ENCODE peak calls at places on chromosomes 5 and 9, in five cellular contexts. One of them, this sample, is unnamed.

GRCh38 chr5:82159014-82159413 is 119.1 kb downstream of the RPS23 start:
- DNase-seq in fibroblast of lung: peak; percentile 74
- DNase-seq in Karpas-422: no peak
- DNase-seq in bronchial epithelial cell: peak; percentile 89
- DNase-seq in fibroblast of mammary gland: peak; percentile 87
- DNase-seq in this sample: no peak

GRCh38 chr5:176535655-176536131 is 1.5 kb downstream of the RNF44 start:
- DNase-seq in fibroblast of lung: no peak
- DNase-seq in Karpas-422: peak; percentile 61
- DNase-seq in bronchial epithelial cell: no peak
- DNase-seq in fibroblast of mammary gland: no peak
- DNase-seq in this sample: no peak

GRCh38 chr9:15182755-15183154 is 124.3 kb downstream of the TTC39B start:
- DNase-seq in fibroblast of lung: peak; percentile 36
- DNase-seq in Karpas-422: no peak
- DNase-seq in bronchial epithelial cell: no peak
- DNase-seq in fibroblast of mammary gland: no peak
- DNase-seq in this sample: no peak

GRCh38 chr9:93121316-93122241 is 12.5 kb downstream of the NINJ1 start:
- DNase-seq in fibroblast of lung: no peak
- DNase-seq in Karpas-422: no peak
- DNase-seq in bronchial epithelial cell: no peak
- DNase-seq in fibroblast of mammary gland: no peak
- DNase-seq in this sample: no peak

GRCh38 chr9:8946461-8946860 is 1146.9 kb upstream of the DMAC1 start:
- DNase-seq in fibroblast of lung: no peak
- DNase-seq in Karpas-422: no peak
- DNase-seq in bronchial epithelial cell: no peak
- DNase-seq in fibroblast of mammary gland: no peak
- DNase-seq in this sample: no peak

GRCh38 chr5:40401965-40402364 is 277.8 kb upstream of the PTGER4 start:
- DNase-seq in fibroblast of lung: no peak
- DNase-seq in Karpas-422: no peak
- DNase-seq in bronchial epithelial cell: peak; percentile 86
- DNase-seq in fibroblast of mammary gland: peak; percentile 25
- DNase-seq in this sample: no peak

GRCh38 chr9:120531683-120532300 is 48.2 kb downstream of the CDK5RAP2 start:
- DNase-seq in fibroblast of lung: peak; percentile 41
- DNase-seq in Karpas-422: peak; percentile 73
- DNase-seq in bronchial epithelial cell: peak; percentile 57
- DNase-seq in fibroblast of mammary gland: peak; percentile 48
- DNase-seq in this sample: peak; percentile 12

GRCh38 chr5:81125959-81126358 is 107.2 kb upstream of the CKMT2 start:
- DNase-seq in fibroblast of lung: peak; percentile 87
- DNase-seq in Karpas-422: no peak
- DNase-seq in bronchial epithelial cell: peak; percentile 4
- DNase-seq in fibroblast of mammary gland: peak; percentile 6
- DNase-seq in this sample: no peak

GRCh38 chr5:58244819-58245478 is 214.9 kb downstream of the PLK2 start:
- DNase-seq in fibroblast of lung: no peak
- DNase-seq in Karpas-422: no peak
- DNase-seq in bronchial epithelial cell: no peak
- DNase-seq in fibroblast of mammary gland: no peak
- DNase-seq in this sample: no peak

GRCh38 chr9:110104201-110104845 is 103.6 kb downstream of the C9orf152 start:
- DNase-seq in fibroblast of lung: peak; percentile 71
- DNase-seq in Karpas-422: no peak
- DNase-seq in bronchial epithelial cell: no peak
- DNase-seq in fibroblast of mammary gland: peak; percentile 74
- DNase-seq in this sample: no peak

GRCh38 chr5:80781356-80781755 is 126.6 kb upstream of the DHFR start:
- DNase-seq in fibroblast of lung: peak; percentile 17
- DNase-seq in Karpas-422: no peak
- DNase-seq in bronchial epithelial cell: peak; percentile 83
- DNase-seq in fibroblast of mammary gland: peak; percentile 44
- DNase-seq in this sample: no peak

GRCh38 chr5:140205952-140206351 is 31.0 kb downstream of the CYSTM1 start:
- DNase-seq in fibroblast of lung: no peak
- DNase-seq in Karpas-422: peak; percentile 47
- DNase-seq in bronchial epithelial cell: no peak
- DNase-seq in fibroblast of mammary gland: no peak
- DNase-seq in this sample: no peak

GRCh38 chr5:67816456-67816855 is 399.1 kb upstream of the PIK3R1 start:
- DNase-seq in fibroblast of lung: peak; percentile 12
- DNase-seq in Karpas-422: no peak
- DNase-seq in bronchial epithelial cell: no peak
- DNase-seq in fibroblast of mammary gland: peak; percentile 68
- DNase-seq in this sample: no peak

GRCh38 chr9:88973281-88974045 is 17.8 kb upstream of the S1PR3 start:
- DNase-seq in fibroblast of lung: no peak
- DNase-seq in Karpas-422: no peak
- DNase-seq in bronchial epithelial cell: no peak
- DNase-seq in fibroblast of mammary gland: no peak
- DNase-seq in this sample: no peak

GRCh38 chr5:66884589-66885228 is 288.5 kb downstream of the MAST4 start:
- DNase-seq in fibroblast of lung: no peak
- DNase-seq in Karpas-422: no peak
- DNase-seq in bronchial epithelial cell: no peak
- DNase-seq in fibroblast of mammary gland: no peak
- DNase-seq in this sample: no peak

GRCh38 chr9:104743377-104743985 is 4.0 kb upstream of the NIPSNAP3A start:
- DNase-seq in fibroblast of lung: peak; percentile 78
- DNase-seq in Karpas-422: peak; percentile 88
- DNase-seq in bronchial epithelial cell: peak; percentile 66
- DNase-seq in fibroblast of mammary gland: peak; percentile 79
- DNase-seq in this sample: peak; percentile 27

GRCh38 chr9:109037946-109038345 is 24.6 kb upstream of the CTNNAL1 start:
- DNase-seq in fibroblast of lung: no peak
- DNase-seq in Karpas-422: no peak
- DNase-seq in bronchial epithelial cell: peak; percentile 75
- DNase-seq in fibroblast of mammary gland: no peak
- DNase-seq in this sample: no peak

GRCh38 chr5:56711191-56711590 is 104.2 kb upstream of the MAP3K1 start:
- DNase-seq in fibroblast of lung: no peak
- DNase-seq in Karpas-422: no peak
- DNase-seq in bronchial epithelial cell: peak; percentile 34
- DNase-seq in fibroblast of mammary gland: peak; percentile 51
- DNase-seq in this sample: no peak

GRCh38 chr5:150627731-150628545 is 12.5 kb upstream of the SYNPO start:
- DNase-seq in fibroblast of lung: peak; percentile 37
- DNase-seq in Karpas-422: no peak
- DNase-seq in bronchial epithelial cell: no peak
- DNase-seq in fibroblast of mammary gland: peak; percentile 45
- DNase-seq in this sample: no peak

GRCh38 chr5:150625164-150625535 is 15.3 kb upstream of the SYNPO start:
- DNase-seq in fibroblast of lung: no peak
- DNase-seq in Karpas-422: no peak
- DNase-seq in bronchial epithelial cell: no peak
- DNase-seq in fibroblast of mammary gland: no peak
- DNase-seq in this sample: no peak

GRCh38 chr5:150625831-150626746 is 14.4 kb upstream of the SYNPO start:
- DNase-seq in fibroblast of lung: no peak
- DNase-seq in Karpas-422: peak; percentile 58
- DNase-seq in bronchial epithelial cell: no peak
- DNase-seq in fibroblast of mammary gland: no peak
- DNase-seq in this sample: no peak

GRCh38 chr5:150628936-150629485 is 11.4 kb upstream of the SYNPO start:
- DNase-seq in fibroblast of lung: no peak
- DNase-seq in Karpas-422: no peak
- DNase-seq in bronchial epithelial cell: peak; percentile 55
- DNase-seq in fibroblast of mammary gland: no peak
- DNase-seq in this sample: no peak

DNA sequence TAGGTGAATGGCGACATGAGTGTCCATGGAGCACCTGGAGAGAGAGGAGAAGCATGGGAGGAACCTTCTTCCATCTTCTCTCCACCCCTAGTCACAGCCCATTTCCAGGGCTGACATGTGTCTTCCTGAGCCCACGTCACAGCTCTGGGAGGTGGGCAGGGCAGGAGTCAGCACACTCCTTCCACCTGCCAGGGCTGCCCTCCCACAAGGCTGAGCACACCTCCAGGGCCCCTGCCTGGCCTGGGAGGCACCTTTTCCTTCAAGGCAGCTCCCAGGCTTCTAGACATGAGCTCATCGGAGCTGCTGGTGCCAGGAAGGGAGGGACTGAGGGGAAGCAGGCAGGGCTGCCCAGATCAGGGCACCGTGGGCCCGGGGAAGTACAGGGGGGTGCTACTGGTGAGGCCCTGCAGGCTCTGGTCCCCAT is 13.6 kb upstream of the SYNPO start:
- DNase-seq in fibroblast of lung: no peak
- DNase-seq in Karpas-422: no peak
- DNase-seq in bronchial epithelial cell: peak; percentile 92
- DNase-seq in fibroblast of mammary gland: no peak
- DNase-seq in this sample: no peak
- H3K4me3 ChIP-seq in fibroblast of lung: no peak overlapping the region
- H3K4me3 ChIP-seq in Karpas-422: no peak overlapping the region
- H3K4me3 ChIP-seq in bronchial epithelial cell: no peak overlapping the region
- H3K4me3 ChIP-seq in fibroblast of mammary gland: no peak overlapping the region
- H3K4me3 ChIP-seq in this sample: no peak overlapping the region

DNA sequence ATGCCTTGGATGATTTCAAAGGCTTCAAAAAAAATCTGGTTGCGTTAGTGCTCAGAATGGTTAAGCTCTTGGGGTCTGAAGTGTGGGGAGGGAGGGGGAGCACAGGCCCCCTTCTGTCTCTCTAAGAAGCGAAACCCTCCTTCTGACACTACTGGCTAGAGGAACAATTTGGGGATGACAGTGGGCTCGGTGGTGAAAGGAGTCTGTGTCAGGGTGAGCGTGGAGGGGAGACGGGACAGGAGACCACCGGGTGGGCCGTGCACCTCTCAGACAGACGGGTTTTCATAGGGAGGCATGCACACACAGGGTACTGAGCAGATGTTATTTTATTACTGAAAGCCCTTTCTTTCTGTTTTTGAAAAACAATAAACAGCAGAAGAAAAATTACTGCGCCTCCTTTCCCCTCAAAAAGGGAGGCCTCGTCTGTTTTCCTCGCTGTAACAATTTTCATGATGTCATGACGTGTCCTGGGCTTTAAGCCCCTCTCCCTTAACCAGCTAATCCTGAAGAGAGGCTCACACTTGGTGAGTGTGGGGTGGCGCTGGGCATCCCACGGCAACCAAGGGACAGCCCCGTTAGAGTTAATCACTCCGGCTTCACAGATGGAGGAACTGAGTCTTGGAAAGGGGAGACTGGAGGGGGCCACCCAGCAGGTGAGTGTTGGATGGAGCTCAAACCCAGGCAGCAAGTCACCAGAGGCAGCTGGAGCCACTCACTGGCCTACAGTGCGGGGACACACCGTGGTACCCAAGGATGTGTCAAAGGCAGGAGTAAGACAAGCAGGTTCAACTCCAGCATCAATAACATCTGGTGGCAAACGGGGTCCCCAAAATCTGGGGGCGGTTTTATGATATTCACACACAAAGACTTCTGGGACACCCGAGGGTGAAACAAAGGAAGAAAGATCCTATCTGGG is 53.4 kb downstream of the PTCH1 start:
- DNase-seq in fibroblast of lung: no peak
- DNase-seq in Karpas-422: no peak
- DNase-seq in bronchial epithelial cell: no peak
- DNase-seq in fibroblast of mammary gland: no peak
- DNase-seq in this sample: no peak
- H3K4me3 ChIP-seq in fibroblast of lung: peak overlapping the region; percentile 21
- H3K4me3 ChIP-seq in Karpas-422: peak overlapping the region; percentile 44
- H3K4me3 ChIP-seq in bronchial epithelial cell: no peak overlapping the region
- H3K4me3 ChIP-seq in fibroblast of mammary gland: peak overlapping the region; percentile 34
- H3K4me3 ChIP-seq in this sample: peak overlapping the region; percentile 30

GRCh38 chr9:114613087-114613486 is 2.0 kb downstream of the TMEM268 start:
- DNase-seq in fibroblast of lung: no peak
- DNase-seq in Karpas-422: no peak
- DNase-seq in bronchial epithelial cell: no peak
- DNase-seq in fibroblast of mammary gland: no peak
- DNase-seq in this sample: no peak

GRCh38 chr9:114614373-114614772 is 3.3 kb downstream of the TMEM268 start:
- DNase-seq in fibroblast of lung: no peak
- DNase-seq in Karpas-422: no peak
- DNase-seq in bronchial epithelial cell: no peak
- DNase-seq in fibroblast of mammary gland: no peak
- DNase-seq in this sample: no peak

GRCh38 chr9:114611516-114612271 is 603 bp downstream of the TMEM268 start:
- DNase-seq in fibroblast of lung: peak; percentile 80
- DNase-seq in Karpas-422: peak; percentile 77
- DNase-seq in bronchial epithelial cell: no peak
- DNase-seq in fibroblast of mammary gland: peak; percentile 70
- DNase-seq in this sample: no peak

GRCh38 chr9:114612272-114612923 is 1.3 kb downstream of the TMEM268 start:
- DNase-seq in fibroblast of lung: no peak
- DNase-seq in Karpas-422: no peak
- DNase-seq in bronchial epithelial cell: no peak
- DNase-seq in fibroblast of mammary gland: no peak
- DNase-seq in this sample: no peak

DNA sequence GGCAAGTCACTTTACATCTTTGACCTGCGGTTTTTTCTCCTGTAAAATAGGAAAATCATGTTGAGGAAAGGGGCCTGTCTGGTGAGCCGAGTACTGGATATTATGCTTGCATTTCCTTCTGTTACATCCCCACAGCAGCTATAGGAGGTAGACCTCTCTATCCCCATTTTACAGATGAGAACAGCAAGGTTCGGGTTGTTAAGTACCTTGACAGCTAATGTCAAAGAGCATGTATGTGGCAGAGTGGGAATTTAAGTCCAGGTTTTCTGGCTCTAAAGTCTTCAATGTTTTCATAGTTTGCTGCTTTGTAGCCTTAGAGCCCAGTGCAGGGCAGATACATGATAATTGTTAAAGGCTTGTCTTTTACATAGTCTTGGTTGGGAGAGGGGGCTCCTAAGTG is 2.8 kb downstream of the TMEM268 start:
- DNase-seq in fibroblast of lung: no peak
- DNase-seq in Karpas-422: no peak
- DNase-seq in bronchial epithelial cell: no peak
- DNase-seq in fibroblast of mammary gland: no peak
- DNase-seq in this sample: no peak
- H3K4me3 ChIP-seq in fibroblast of lung: no peak overlapping the region
- H3K4me3 ChIP-seq in Karpas-422: no peak overlapping the region
- H3K4me3 ChIP-seq in bronchial epithelial cell: no peak overlapping the region
- H3K4me3 ChIP-seq in fibroblast of mammary gland: no peak overlapping the region
- H3K4me3 ChIP-seq in this sample: no peak overlapping the region

DNA sequence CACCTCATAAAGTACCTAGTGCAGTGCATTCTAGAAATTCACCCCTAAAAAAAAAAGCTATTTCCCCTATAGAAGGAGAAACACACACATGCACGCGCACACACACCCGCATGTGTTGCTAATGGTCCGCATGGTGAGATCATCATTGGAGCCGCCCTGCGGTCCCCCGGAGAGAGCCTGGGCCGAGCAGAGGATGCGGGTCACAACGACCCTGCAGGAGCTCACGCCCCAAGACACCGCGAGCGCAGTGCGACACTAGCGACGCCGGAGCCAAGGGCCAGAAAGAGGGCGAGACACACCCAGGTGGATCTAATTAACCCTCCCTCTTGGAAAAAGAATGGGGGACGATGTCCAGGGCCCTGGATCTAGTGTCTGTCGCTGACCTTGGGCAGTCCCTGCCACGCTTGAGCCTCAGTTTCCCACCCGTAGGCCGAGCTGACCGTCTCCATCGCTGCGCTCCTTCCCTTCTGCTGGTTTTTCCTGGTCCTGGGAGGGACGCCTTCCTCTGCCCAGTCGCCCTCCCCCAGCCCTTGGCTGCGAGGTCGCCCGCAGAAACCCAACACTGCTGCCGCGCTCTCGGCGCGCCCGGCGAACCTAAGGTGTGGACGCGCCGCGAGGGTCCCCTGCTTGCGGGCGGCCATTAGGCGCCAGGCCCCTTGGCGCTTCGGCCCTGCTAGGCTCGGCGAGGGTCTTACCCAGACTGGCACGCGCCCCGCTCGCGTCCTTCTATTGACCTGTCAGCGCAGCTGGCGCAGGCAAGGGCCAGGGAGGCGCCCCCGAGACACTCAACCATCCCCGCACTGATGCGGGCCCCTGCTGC is 47.6 kb upstream of the RNF20 start:
- DNase-seq in fibroblast of lung: peak; percentile 45
- DNase-seq in Karpas-422: no peak
- DNase-seq in bronchial epithelial cell: peak; percentile 28
- DNase-seq in fibroblast of mammary gland: peak; percentile 27
- DNase-seq in this sample: no peak
- H3K4me3 ChIP-seq in fibroblast of lung: peak overlapping the region; percentile 56
- H3K4me3 ChIP-seq in Karpas-422: no peak overlapping the region
- H3K4me3 ChIP-seq in bronchial epithelial cell: peak overlapping the region; percentile 89
- H3K4me3 ChIP-seq in fibroblast of mammary gland: peak overlapping the region; percentile 56
- H3K4me3 ChIP-seq in this sample: peak overlapping the region; percentile 80